ENCODE peak calls at places on chromosomes 6 and 20, in seven cellular contexts. S is BJ, B is heart right ventricle, P is choroid plexus epithelial cell, Q is HepG2, R is GM23248, Y is mammary epithelial cell. J is an unnamed sample.

GRCh38 chr20:56801991-56802740 is 173.1 kb downstream of the TFAP2C start:
- DNase-seq in S (no peak), B (no peak), P (peak), Q (no peak), R (peak), Y (no peak), J (no peak)

GRCh38 chr6:15511248-15512125 is 151.3 kb downstream of the DTNBP1 start:
- DNase-seq in S (no peak), B (peak), P (no peak), Q (no peak), R (no peak), Y (peak), J (no peak)

GRCh38 chr20:1503564-1504227 is 12.5 kb upstream of the SIRPB2 start:
- DNase-seq in S (peak), B (peak), P (peak), Q (peak), R (peak), Y (peak), J (peak)

GRCh38 chr20:50014570-50015562 is 32.1 kb downstream of the SNAI1 start:
- DNase-seq in S (no peak), B (no peak), P (no peak), Q (no peak), R (no peak), Y (no peak), J (no peak)

GRCh38 chr6:106089981-106090380 is 3.8 kb downstream of the PRDM1 start:
- DNase-seq in S (no peak), B (no peak), P (peak), Q (no peak), R (peak), Y (no peak), J (no peak)

GRCh38 chr6:136822379-136823127 is at the start of gene PEX7:
- DNase-seq in S (peak), B (peak), P (peak), Q (peak), R (peak), Y (peak), J (peak)

GRCh38 chr6:140537834-140538680 is 1163.6 kb upstream of the CITED2 start:
- DNase-seq in S (peak), B (no peak), P (peak), Q (peak), R (peak), Y (peak), J (peak)

GRCh38 chr6:136752554-136752953 is 39.7 kb downstream of the MAP3K5 start:
- DNase-seq in S (no peak), B (no peak), P (no peak), Q (no peak), R (no peak), Y (no peak), J (no peak)

GRCh38 chr20:44961868-44962267 is 1.7 kb upstream of the TOMM34 start:
- DNase-seq in S (no peak), B (no peak), P (peak), Q (peak), R (peak), Y (peak), J (no peak)

GRCh38 chr6:115838763-115839401 is 221.8 kb downstream of the FRK start:
- DNase-seq in S (no peak), B (no peak), P (peak), Q (peak), R (peak), Y (peak), J (no peak)

GRCh38 chr20:53279735-53280134 is 307.6 kb downstream of the TSHZ2 start:
- DNase-seq in S (no peak), B (no peak), P (no peak), Q (no peak), R (no peak), Y (no peak), J (no peak)

GRCh38 chr6:166046232-166046631 is 121.4 kb downstream of the TBXT start:
- DNase-seq in S (peak), B (no peak), P (peak), Q (no peak), R (peak), Y (peak), J (peak)

GRCh38 chr6:82484737-82485650 is 121.4 kb downstream of the TPBG start:
- DNase-seq in S (no peak), B (no peak), P (no peak), Q (no peak), R (no peak), Y (no peak), J (no peak)

GRCh38 chr6:163585932-163586437 is 171.5 kb downstream of the QKI start:
- DNase-seq in S (peak), B (peak), P (peak), Q (no peak), R (peak), Y (peak), J (peak)
- H3K4me3 ChIP-seq in S (no peak), B (no peak), P (no peak), Q (no peak), R (no peak), Y (no peak), J (no peak)

GRCh38 chr6:35044771-35045275 is 96.3 kb downstream of the TCP11 start:
- DNase-seq in S (no peak), B (no peak), P (no peak), Q (no peak), R (peak), Y (peak), J (no peak)

GRCh38 chr6:35046098-35046497 is 95.0 kb downstream of the TCP11 start:
- DNase-seq in S (no peak), B (no peak), P (no peak), Q (no peak), R (no peak), Y (no peak), J (no peak)

GRCh38 chr6:35043381-35043780 is 97.8 kb downstream of the TCP11 start:
- DNase-seq in S (no peak), B (no peak), P (no peak), Q (no peak), R (no peak), Y (no peak), J (no peak)

GRCh38 chr6:35042451-35042850 is 98.7 kb downstream of the TCP11 start:
- DNase-seq in S (no peak), B (no peak), P (no peak), Q (no peak), R (no peak), Y (no peak), J (no peak)

GRCh38 chr6:35044145-35044745 is 96.9 kb downstream of the TCP11 start:
- DNase-seq in S (no peak), B (no peak), P (peak), Q (no peak), R (peak), Y (peak), J (no peak)
- H3K4me3 ChIP-seq in S (no peak), B (no peak), P (no peak), Q (no peak), R (no peak), Y (no peak), J (no peak)

GRCh38 chr6:117810269-117810668 is 96.8 kb upstream of the SLC35F1 start:
- DNase-seq in S (no peak), B (no peak), P (no peak), Q (no peak), R (no peak), Y (no peak), J (no peak)
- H3K4me3 ChIP-seq in S (no peak), B (no peak), P (no peak), Q (no peak), R (no peak), Y (no peak), J (no peak)

DNA sequence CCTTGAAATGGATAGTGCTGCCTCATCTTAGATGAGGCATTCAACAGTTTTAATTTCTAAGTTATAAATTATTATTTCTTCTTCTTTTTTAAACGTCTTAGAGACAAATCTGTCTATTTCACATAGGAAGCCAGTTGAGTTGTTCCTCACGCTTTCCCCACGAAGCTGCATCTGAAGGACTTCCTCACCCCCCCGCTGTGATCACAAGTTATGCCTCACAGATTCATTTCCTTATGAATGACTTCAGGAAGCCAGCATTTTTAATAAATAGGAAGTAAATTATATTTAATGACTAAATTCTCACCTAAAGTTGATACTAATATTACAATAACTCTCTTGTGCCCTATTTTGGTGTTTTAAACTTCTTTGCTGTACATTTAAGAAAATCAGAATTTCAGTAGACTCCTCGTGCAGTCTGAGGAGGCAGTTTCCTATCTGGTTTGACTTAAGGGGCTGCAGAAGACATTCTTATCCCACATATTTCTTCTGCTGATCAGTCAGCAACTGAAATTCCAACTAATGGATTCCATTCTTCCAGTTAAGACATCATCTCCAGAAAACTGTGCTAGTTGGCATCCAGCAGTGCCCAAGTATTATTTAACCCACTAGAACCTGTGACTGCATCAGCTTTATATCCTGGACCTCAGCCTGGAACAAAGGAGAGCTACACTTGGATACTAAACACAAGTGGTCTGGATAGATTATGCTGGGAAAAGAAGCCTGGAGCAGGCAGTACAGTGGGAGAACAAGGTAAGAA is 182.7 kb upstream of the CCN2 start:
- DNase-seq in S (no peak), B (no peak), P (peak), Q (no peak), R (peak), Y (no peak), J (no peak)
- H3K4me3 ChIP-seq in S (no peak), B (no peak), P (no peak), Q (no peak), R (peak), Y (no peak), J (no peak)

J was measured in skeletal muscle cell.